ENCODE peak calls at places on chromosomes 13 and 19, in seven cellular contexts. Q, X, I, H, A, K and C are unnamed samples.

GRCh38 chr19:18349524-18350128 is 9.2 kb downstream of the PGPEP1 start:
- DNase-seq in A (no peak), Q (peak; percentile 15), H (peak; percentile 40), K (peak; percentile 32), X (peak; percentile 68), I (peak; percentile 77), C (peak; percentile 29)

GRCh38 chr19:661427-662196 is 1.4 kb downstream of the RNF126 start:
- DNase-seq in I (peak; percentile 16), H (peak; percentile 55), K (peak; percentile 50), A (peak; percentile 70), X (no peak), Q (peak; percentile 52), C (peak; percentile 50)

GRCh38 chr13:109145631-109146030 is 516.2 kb downstream of the MYO16 start:
- DNase-seq in I (peak; percentile 62), Q (no peak), K (no peak), H (peak; percentile 50), A (no peak), X (no peak), C (peak; percentile 57)

GRCh38 chr13:21657538-21657937 is 13.3 kb upstream of the FGF9 start:
- DNase-seq in I (peak; percentile 2), Q (no peak), A (no peak), K (no peak), X (no peak), H (no peak), C (peak; percentile 18)

GRCh38 chr19:28878862-28879566 is 333.9 kb downstream of the UQCRFS1 start:
- DNase-seq in A (peak; percentile 33), Q (peak; percentile 49), I (peak; percentile 88), H (peak; percentile 82), X (peak; percentile 69), K (peak; percentile 44), C (peak; percentile 66)

GRCh38 chr13:76300688-76301087 is 585.5 kb downstream of the KCTD12 start:
- DNase-seq in H (no peak), X (no peak), Q (no peak), K (no peak), A (no peak), I (peak; percentile 28), C (peak; percentile 38)

GRCh38 chr19:18487576-18488402 is 34.1 kb downstream of the ELL start:
- DNase-seq in Q (no peak), H (no peak), X (no peak), K (no peak), I (no peak), A (no peak), C (no peak)

GRCh38 chr13:99827011-99827410 is 144.6 kb downstream of the ZIC5 start:
- DNase-seq in Q (no peak), A (no peak), X (no peak), I (no peak), K (no peak), H (no peak), C (no peak)

GRCh38 chr19:56266060-56266459 is 6.5 kb upstream of the EDDM13 start:
- DNase-seq in I (no peak), H (no peak), K (no peak), Q (no peak), X (no peak), A (no peak), C (no peak)

GRCh38 chr19:14347999-14348889 is 33.0 kb upstream of the ADGRE5 start:
- DNase-seq in K (peak; percentile 76), I (peak; percentile 91), A (peak; percentile 76), X (peak; percentile 61), Q (no peak), H (peak; percentile 71), C (peak; percentile 41)

GRCh38 chr19:13712767-13713201 is 51.5 kb upstream of the MRI1 start:
- DNase-seq in Q (no peak), H (no peak), A (no peak), K (no peak), I (no peak), X (no peak), C (no peak)

GRCh38 chr13:42405665-42406390 is 133.9 kb downstream of the AKAP11 start:
- DNase-seq in X (no peak), A (no peak), H (no peak), I (no peak), Q (peak; percentile 45), K (peak; percentile 63), C (no peak)

GRCh38 chr13:32022292-32022691 is 9.3 kb upstream of the FRY start:
- DNase-seq in A (no peak), X (no peak), H (no peak), K (no peak), Q (no peak), I (no peak), C (peak; percentile 23)